ENCODE peak calls at places on chromosomes 3 and 15, in eight cellular contexts. G is ELF-1; T is NCI-H1436; E is stimulated activated CD8-positive, alpha-beta memory T cell treated with anti-CD3 and anti-CD28 coated beads, Interleukin-4, amount 100 ng/mL, for 1 hour; C is neural progenitor cell; J is IMR-90; W is tibial nerve; O is heart left ventricle. U is an unnamed sample.

GRCh38 chr3:106963446-106963845 is 413.8 kb upstream of the CCDC54 start:
- DNase-seq in G (no peak), T (no peak), E (no peak), C (no peak), J (peak; percentile 59), W (no peak), O (no peak), U (peak; percentile 82)

GRCh38 chr3:72368331-72368975 is 479.8 kb downstream of the SHQ1 start:
- DNase-seq in G (no peak), T (no peak), E (no peak), C (no peak), J (peak; percentile 19), W (no peak), O (no peak), U (no peak)

GRCh38 chr3:102090646-102091045 is 241.3 kb downstream of the NFKBIZ start:
- DNase-seq in G (no peak), T (no peak), E (no peak), C (no peak), J (peak; percentile 62), W (no peak), O (no peak), U (peak; percentile 74)

GRCh38 chr15:28957606-28958498 is 72.1 kb downstream of the APBA2 start:
- DNase-seq in G (no peak), T (no peak), E (no peak), C (no peak), J (no peak), W (no peak), O (no peak), U (no peak)

GRCh38 chr3:13708871-13709595 is 160.1 kb downstream of the FBLN2 start:
- DNase-seq in G (no peak), T (no peak), E (no peak), C (no peak), J (no peak), W (no peak), O (no peak), U (no peak)

GRCh38 chr3:170440346-170440745 is 21.7 kb downstream of the CLDN11 start:
- DNase-seq in G (no peak), T (no peak), E (no peak), C (no peak), J (peak; percentile 63), W (no peak), O (no peak), U (peak; percentile 54)

GRCh38 chr15:83304861-83305661 is 20.6 kb upstream of the BNC1 start:
- DNase-seq in G (no peak), T (no peak), E (no peak), C (no peak), J (peak; percentile 26), W (no peak), O (no peak), U (no peak)

GRCh38 chr3:39095778-39096177 is 11.6 kb downstream of the GORASP1 start:
- DNase-seq in G (no peak), T (no peak), E (no peak), C (no peak), J (no peak), W (no peak), O (no peak), U (no peak)

GRCh38 chr3:192819001-192819569 is 91.7 kb upstream of the FGF12 start:
- DNase-seq in G (peak; percentile 38), T (no peak), E (no peak), C (no peak), J (peak; percentile 88), W (no peak), O (no peak), U (peak; percentile 87)

GRCh38 chr3:139561959-139562676 is 22.6 kb upstream of the RBP1 start:
- DNase-seq in G (peak; percentile 75), T (peak; percentile 59), E (no peak), C (peak; percentile 72), J (peak; percentile 43), W (peak; percentile 38), O (no peak), U (peak; percentile 41)

GRCh38 chr3:31505353-31506048 is 27.2 kb upstream of the STT3B start:
- DNase-seq in G (no peak), T (no peak), E (no peak), C (no peak), J (no peak), W (no peak), O (no peak), U (no peak)

GRCh38 chr3:43852066-43852465 is 161.3 kb downstream of the ABHD5 start:
- DNase-seq in G (no peak), T (no peak), E (no peak), C (peak; percentile 8), J (peak; percentile 76), W (no peak), O (no peak), U (peak; percentile 84)

GRCh38 chr3:146834917-146835316 is 229.8 kb upstream of the PLSCR5 start:
- DNase-seq in G (no peak), T (no peak), E (no peak), C (no peak), J (no peak), W (peak; percentile 21), O (no peak), U (no peak)